ENCODE peak calls at places on chromosomes 2 and 18, in seven cellular contexts. C, N, E, R, L, D and J are unnamed samples.

GRCh38 chr2:235669983-235670962 is 176.4 kb downstream of the AGAP1 start:
- DNase-seq in L (peak; percentile 70), C (peak; percentile 66), R (peak; percentile 82), E (peak; percentile 91), D (peak; percentile 68), N (no peak), J (no peak)

GRCh38 chr2:206521115-206521514 is 77.8 kb downstream of the ADAM23 start:
- DNase-seq in C (no peak), N (no peak), L (no peak), E (no peak), D (no peak), R (no peak), J (no peak)

GRCh38 chr2:179020156-179020750 is 29.7 kb downstream of the CCDC141 start:
- DNase-seq in C (no peak), R (no peak), L (no peak), N (no peak), D (peak; percentile 23), E (no peak), J (no peak)

GRCh38 chr2:144466637-144467036 is 53.3 kb downstream of the ZEB2 start:
- DNase-seq in E (no peak), L (no peak), D (no peak), R (peak; percentile 94), N (no peak), C (no peak), J (no peak)

GRCh38 chr2:217969588-217969987 is 33.2 kb downstream of the TNS1 start:
- DNase-seq in R (no peak), D (no peak), C (no peak), L (no peak), N (no peak), E (no peak), J (no peak)

GRCh38 chr18:52723456-52724065 is 383.6 kb downstream of the DCC start:
- DNase-seq in D (no peak), L (no peak), R (no peak), N (no peak), C (peak; percentile 69), E (no peak), J (no peak)

GRCh38 chr2:172461591-172462392 is 34.4 kb downstream of the ITGA6 start:
- DNase-seq in C (peak; percentile 51), E (peak; percentile 90), L (no peak), R (peak; percentile 74), N (peak; percentile 91), D (peak; percentile 47), J (no peak)

GRCh38 chr2:67923696-67924095 is 139.1 kb downstream of the C1D start:
- DNase-seq in R (peak; percentile 7), E (no peak), L (no peak), N (no peak), C (no peak), D (no peak), J (no peak)

GRCh38 chr2:120287183-120288015 is 34.7 kb downstream of the RALB start:
- DNase-seq in N (no peak), R (no peak), C (peak; percentile 79), L (peak; percentile 80), E (no peak), D (no peak), J (peak; percentile 98)

GRCh38 chr2:66699481-66700180 is 264.7 kb downstream of the MEIS1 start:
- DNase-seq in D (no peak), L (no peak), R (peak; percentile 23), N (no peak), C (no peak), E (no peak), J (no peak)